ENCODE peak calls at places on chromosome 22, in six cellular contexts. C, G, F, J, D and R are unnamed samples.
A peak's percentile ranks its signal among the peaks of the same experiment; 100 is the strongest.

GRCh38 chr22:39408807-39409206 is 9.2 kb downstream of the TAB1 start:
- DNase-seq in C (no peak), G (no peak), F (no peak), J (no peak), D (no peak), R (no peak)

GRCh38 chr22:19142394-19142793 is 2.1 kb downstream of the ESS2 start:
- DNase-seq in C (no peak), G (no peak), F (no peak), J (no peak), D (no peak), R (no peak)

GRCh38 chr22:44337658-44338004 is 24.9 kb upstream of the SHISAL1 start:
- DNase-seq in C (no peak), G (no peak), F (peak; percentile 90), J (no peak), D (no peak), R (no peak)

GRCh38 chr22:50621491-50621880 is 6.5 kb downstream of the ARSA start:
- DNase-seq in C (peak; percentile 69), G (no peak), F (no peak), J (no peak), D (no peak), R (no peak)

GRCh38 chr22:34866081-34866480 is 199.9 kb upstream of the ISX start:
- DNase-seq in C (no peak), G (no peak), F (no peak), J (no peak), D (no peak), R (no peak)

GRCh38 chr22:26585104-26585790 is 4.7 kb downstream of the TPST2 start:
- DNase-seq in C (no peak), G (no peak), F (peak; percentile 32), J (no peak), D (no peak), R (no peak)

GRCh38 chr22:26295583-26296126 is 126.4 kb downstream of the SEZ6L start:
- DNase-seq in C (no peak), G (no peak), F (no peak), J (no peak), D (no peak), R (no peak)

GRCh38 chr22:39233736-39234120 is 11.1 kb downstream of the PDGFB start:
- DNase-seq in C (no peak), G (no peak), F (no peak), J (no peak), D (no peak), R (no peak)

GRCh38 chr22:33110562-33111163 is 52.5 kb upstream of the SYN3 start:
- DNase-seq in C (no peak), G (no peak), F (no peak), J (no peak), D (no peak), R (no peak)

GRCh38 chr22:38766076-38766777 is 10.4 kb upstream of the SUN2 start:
- DNase-seq in C (no peak), G (peak; percentile 68), F (peak; percentile 61), J (peak; percentile 79), D (no peak), R (no peak)

GRCh38 chr22:45296628-45297297 is 12.0 kb downstream of the UPK3A start:
- DNase-seq in C (no peak), G (no peak), F (no peak), J (no peak), D (no peak), R (no peak)

GRCh38 chr22:30210235-30210831 is 36.2 kb downstream of the LIF start:
- DNase-seq in C (no peak), G (no peak), F (no peak), J (peak; percentile 96), D (peak; percentile 77), R (no peak)

GRCh38 chr22:22060200-22061084 is 77.9 kb upstream of the TOP3B start:
- DNase-seq in C (no peak), G (peak; percentile 23), F (peak; percentile 21), J (peak; percentile 22), D (no peak), R (no peak)

GRCh38 chr22:27418261-27418660 is 383.3 kb downstream of the MN1 start:
- DNase-seq in C (no peak), G (no peak), F (no peak), J (no peak), D (no peak), R (no peak)

GRCh38 chr22:40707154-40707553 is 27.9 kb downstream of the MCHR1 start:
- DNase-seq in C (no peak), G (no peak), F (no peak), J (no peak), D (no peak), R (no peak)
- H3K36me3 ChIP-seq in C (no peaks in the 10 kb centered on the region), G (no peaks in the 10 kb centered on the region), F (no peaks in the 10 kb centered on the region), J (no peaks in the 10 kb centered on the region), D (no peaks in the 10 kb centered on the region), R (no peaks in the 10 kb centered on the region)

DNA sequence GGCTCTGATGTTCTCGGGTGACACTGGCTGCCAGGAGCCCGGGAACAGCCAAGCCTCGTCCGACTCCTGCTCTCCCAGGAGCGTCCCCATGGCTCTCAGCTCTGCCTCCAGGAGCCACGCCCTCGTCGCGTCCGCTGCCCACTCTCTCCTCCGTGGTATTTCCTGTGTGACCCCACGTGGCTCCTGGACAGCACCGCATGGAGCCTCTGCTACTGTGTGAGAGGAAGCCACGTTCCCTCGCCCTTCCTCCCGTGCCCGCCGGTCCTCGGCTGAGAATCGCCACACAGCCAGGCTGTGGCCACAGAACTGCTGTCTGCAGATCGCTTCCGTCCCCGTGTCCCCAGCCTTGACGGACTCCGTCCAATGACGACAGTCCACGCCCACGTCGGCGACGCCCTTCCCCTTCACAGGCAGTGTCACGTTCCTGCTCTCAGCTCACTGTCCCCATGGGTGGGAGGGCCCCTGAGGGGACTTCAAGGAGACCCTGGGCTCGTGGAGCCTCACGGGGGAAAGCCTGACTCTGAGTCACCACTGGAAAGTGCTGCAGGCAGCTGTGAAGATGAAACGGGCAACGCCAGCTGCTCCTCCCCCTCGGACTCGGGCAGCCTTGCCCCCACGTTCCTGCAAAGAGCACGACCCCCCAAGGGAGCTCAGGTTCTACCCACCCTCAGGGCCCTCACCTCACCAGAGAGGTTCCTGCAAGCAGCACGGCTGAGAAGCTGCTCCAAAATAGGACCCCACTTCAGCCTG is 458.5 kb downstream of the BRD1 start:
- DNase-seq in C (no peak), G (no peak), F (no peak), J (no peak), D (peak; percentile 70), R (no peak)
- TF ChIP-seq POLR2A in C (no peak), G (no peak), F (no peak), J (peak; percentile 28), D (no peak), R (no peak)

GRCh38 chr22:24059121-24059520 is 48.0 kb downstream of the CABIN1 start:
- DNase-seq in C (no peak), G (no peak), F (no peak), J (no peak), D (no peak), R (no peak)
- H3K36me3 ChIP-seq in C (peaks cover 26% of the 10 kb centered on the region), G (peaks cover 23% of the 10 kb centered on the region), F (no peaks in the 10 kb centered on the region), J (peaks cover 36% of the 10 kb centered on the region), D (peaks cover 94% of the 10 kb centered on the region), R (peaks cover 100% of the 10 kb centered on the region)

DNA sequence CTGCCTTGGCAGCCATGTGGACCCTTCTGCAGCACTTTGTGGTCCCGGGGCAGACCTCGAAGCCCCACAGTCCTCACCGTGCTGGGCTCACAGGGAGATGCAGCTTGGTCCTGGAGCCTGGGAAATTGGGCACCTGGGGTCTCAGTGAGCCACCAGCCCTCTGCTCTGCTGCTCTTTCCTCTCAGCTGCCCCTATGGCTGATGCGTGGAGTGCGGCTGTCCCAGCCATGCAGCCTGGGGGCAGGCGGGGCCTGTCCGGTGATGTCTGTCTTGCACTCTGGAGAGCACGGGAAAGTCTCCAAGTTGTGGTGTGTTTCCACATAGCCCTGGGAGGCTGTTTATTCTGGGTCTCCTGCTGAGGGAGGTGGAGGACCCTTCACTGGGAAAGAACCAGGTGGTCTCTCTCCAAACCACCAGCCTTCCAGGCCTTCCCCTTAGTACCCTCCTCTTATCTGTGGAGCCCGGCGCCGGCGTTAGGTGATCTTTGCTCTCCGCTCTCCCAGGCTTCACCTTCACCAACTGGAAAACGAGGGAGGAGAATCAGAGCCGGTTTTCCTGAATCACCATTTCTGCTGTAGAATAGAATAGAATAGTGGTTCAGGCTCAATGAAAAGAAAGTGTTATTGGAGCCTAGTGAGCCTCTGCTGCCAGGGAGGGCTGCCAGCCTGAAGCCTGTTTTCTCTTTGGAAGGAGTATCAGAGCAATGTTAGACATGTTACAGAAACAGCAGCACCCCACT is 41.2 kb upstream of the GRAMD4 start:
- DNase-seq in C (no peak), G (no peak), F (no peak), J (no peak), D (no peak), R (no peak)
- TF ChIP-seq POLR2A in C (no peak), G (no peak), F (no peak), J (no peak), D (no peak), R (no peak)

GRCh38 chr22:23524226-23524625 is 55.9 kb downstream of the IGLL1 start:
- DNase-seq in C (no peak), G (no peak), F (no peak), J (no peak), D (no peak), R (no peak)
- H3K36me3 ChIP-seq in C (no peaks in the 10 kb centered on the region), G (no peaks in the 10 kb centered on the region), F (no peaks in the 10 kb centered on the region), J (no peaks in the 10 kb centered on the region), D (no peaks in the 10 kb centered on the region), R (no peaks in the 10 kb centered on the region)

GRCh38 chr22:43236401-43237166 is 49.6 kb upstream of the TTLL12 start:
- DNase-seq in C (no peak), G (no peak), F (no peak), J (no peak), D (no peak), R (no peak)
- TF ChIP-seq POLR2A in C (no peak), G (no peak), F (no peak), J (no peak), D (no peak), R (no peak)

DNA sequence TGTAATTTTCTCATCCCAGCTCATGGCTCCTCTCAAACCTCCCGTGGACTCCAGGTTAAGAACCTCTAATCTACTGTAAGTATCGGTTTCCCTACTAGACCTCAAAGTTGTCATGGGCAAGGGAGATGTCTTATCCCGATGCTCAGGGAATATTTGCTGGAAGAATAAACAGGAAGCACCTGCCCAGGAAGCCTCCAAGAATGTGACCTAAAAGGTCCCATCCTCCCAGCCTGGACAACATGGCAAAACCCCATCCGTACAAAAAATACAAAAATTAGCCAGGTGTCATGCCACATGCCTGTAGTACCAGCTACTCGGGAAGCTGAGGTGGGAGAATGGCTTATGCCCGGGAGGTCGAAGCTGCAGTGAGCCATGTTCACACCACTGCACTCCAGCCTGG is 62.4 kb downstream of the APOL1 start:
- DNase-seq in C (no peak), G (no peak), F (no peak), J (no peak), D (no peak), R (no peak)
- H3K36me3 ChIP-seq in C (peaks cover 56% of the 10 kb centered on the region), G (peaks cover 53% of the 10 kb centered on the region), F (no peaks in the 10 kb centered on the region), J (peaks cover 64% of the 10 kb centered on the region), D (peaks cover 99% of the 10 kb centered on the region), R (peaks cover 78% of the 10 kb centered on the region)

GRCh38 chr22:41415554-41415953 is 31.0 kb downstream of the TOB2 start:
- DNase-seq in C (no peak), G (no peak), F (no peak), J (no peak), D (no peak), R (no peak)

GRCh38 chr22:41408665-41409064 is 26.9 kb downstream of the TEF start:
- DNase-seq in C (no peak), G (no peak), F (no peak), J (no peak), D (no peak), R (no peak)

GRCh38 chr22:41410311-41410751 is 28.6 kb downstream of the TEF start:
- DNase-seq in C (no peak), G (no peak), F (peak; percentile 29), J (no peak), D (no peak), R (no peak)

GRCh38 chr22:41407433-41407832 is 25.7 kb downstream of the TEF start:
- DNase-seq in C (no peak), G (no peak), F (no peak), J (no peak), D (no peak), R (no peak)

GRCh38 chr22:41411021-41411851 is 29.5 kb downstream of the TEF start:
- DNase-seq in C (no peak), G (no peak), F (peak; percentile 70), J (no peak), D (no peak), R (no peak)
- TF ChIP-seq POLR2A in C (no peak), G (no peak), F (peak; percentile 46), J (no peak), D (no peak), R (peak; percentile 60)